ENCODE peak calls at places on chromosomes 11 and 22, in four cellular contexts. D is posterior cingulate gyrus, Q is ecto neural progenitor cell, O is smooth muscle cell of the brain vasculature. A is an unnamed sample.

GRCh38 chr11:2825886-2826678 is 59.5 kb downstream of the CDKN1C start:
- DNase-seq in D (no peak), Q (no peak), O (peak; percentile 87), A (no peak)

GRCh38 chr11:128261011-128261421 is 326.3 kb downstream of the ETS1 start:
- DNase-seq in Q (no peak), O (no peak), D (no peak), A (no peak)

GRCh38 chr11:76365038-76365679 is 15.8 kb downstream of the THAP12 start:
- DNase-seq in Q (no peak), D (no peak), O (no peak), A (no peak)

GRCh38 chr22:50560034-50560433 is 2.7 kb downstream of the SYCE3 start:
- DNase-seq in Q (no peak), D (no peak), O (no peak), A (no peak)

GRCh38 chr22:48993655-48994054 is 834.0 kb downstream of the BRD1 start:
- DNase-seq in O (no peak), Q (peak; percentile 25), D (no peak), A (no peak)

GRCh38 chr11:79098096-79098495 is 342.7 kb downstream of the TENM4 start:
- DNase-seq in O (no peak), D (no peak), Q (peak; percentile 68), A (no peak)

GRCh38 chr11:134369656-134370525 is 38.1 kb downstream of the GLB1L2 start:
- DNase-seq in D (no peak), O (no peak), Q (no peak), A (no peak)

GRCh38 chr11:3220101-3220500 is 1.5 kb upstream of the MRGPRG start:
- DNase-seq in Q (peak; percentile 45), O (no peak), D (no peak), A (no peak)

GRCh38 chr11:43923327-43924111 is 18.9 kb upstream of the C11orf96 start:
- DNase-seq in Q (peak; percentile 53), D (no peak), O (no peak), A (no peak)

A was measured in glomerular endothelial cell.